ENCODE peak calls at places on chromosome 19, in five cellular contexts. V is body of pancreas; Q is heart right ventricle; M is naive thymus-derived CD4-positive, alpha-beta T cell; N is SK-N-MC. G is an unnamed sample. For H3K36me3, the result is how much of the 10 kb centered on the place peaks cover.

GRCh38 chr19:52923782-52924593 is 760 bp upstream of the ZNF888 start:
- DNase-seq in M (no peak), Q (peak), N (no peak), V (peak), G (peak)

GRCh38 chr19:51803965-51804364 is 9.0 kb downstream of the FPR3 start:
- DNase-seq in M (no peak), Q (no peak), V (no peak), N (no peak), G (no peak)

GRCh38 chr19:29476528-29476927 is 49.3 kb upstream of the VSTM2B start:
- DNase-seq in M (no peak), N (no peak), Q (no peak), V (no peak), G (no peak)

GRCh38 chr19:41175825-41176734 is 16.9 kb upstream of the CYP2S1 start:
- DNase-seq in M (peak), Q (no peak), V (peak), N (no peak), G (peak)

GRCh38 chr19:40750035-40750284 is 317 bp downstream of the ACTMAP start:
- DNase-seq in N (no peak), M (no peak), Q (no peak), V (no peak), G (no peak)

GRCh38 chr19:48624791-48625723 is 5.8 kb downstream of the SPHK2 start:
- DNase-seq in Q (no peak), M (no peak), N (no peak), V (no peak), G (no peak)

GRCh38 chr19:37770985-37771384 is 8.4 kb downstream of the ZNF573 start:
- DNase-seq in M (no peak), V (no peak), Q (no peak), N (no peak), G (no peak)

GRCh38 chr19:30473334-30473867 is 101.2 kb downstream of the ZNF536 start:
- DNase-seq in Q (no peak), V (no peak), N (no peak), M (no peak), G (no peak)

GRCh38 chr19:48728882-48729645 is 9.5 kb upstream of the MAMSTR start:
- DNase-seq in M (no peak), Q (no peak), N (no peak), V (no peak), G (no peak)

GRCh38 chr19:27865927-27866777 is 1346.8 kb downstream of the UQCRFS1 start:
- DNase-seq in M (no peak), Q (no peak), V (no peak), N (no peak), G (no peak)

GRCh38 chr19:37074819-37075362 is 3.3 kb upstream of the ZNF420 start:
- DNase-seq in N (no peak), Q (no peak), M (no peak), V (no peak), G (no peak)

GRCh38 chr19:6354098-6354674 is 7.1 kb upstream of the CLPP start:
- DNase-seq in Q (no peak), V (no peak), M (no peak), N (no peak), G (no peak)

GRCh38 chr19:30361721-30362120 is 10.5 kb upstream of the ZNF536 start:
- DNase-seq in M (no peak), V (no peak), Q (no peak), N (no peak), G (no peak)

GRCh38 chr19:29329460-29330134 is 116.6 kb upstream of the UQCRFS1 start:
- DNase-seq in N (peak), V (no peak), Q (no peak), M (no peak), G (no peak)

GRCh38 chr19:38667552-38668205 is 20.2 kb downstream of the ACTN4 start:
- DNase-seq in Q (no peak), N (no peak), M (no peak), V (no peak), G (no peak)

GRCh38 chr19:29667390-29667783 is 2.1 kb downstream of the PLEKHF1 start:
- DNase-seq in N (no peak), V (no peak), M (no peak), Q (no peak), G (no peak)

GRCh38 chr19:45954132-45954531 is 19.5 kb downstream of the NOVA2 start:
- DNase-seq in Q (no peak), V (no peak), N (no peak), M (no peak), G (no peak)

GRCh38 chr19:46159893-46160775 is 12.1 kb downstream of the IGFL2 start:
- DNase-seq in Q (no peak), V (no peak), N (no peak), M (no peak), G (no peak)

GRCh38 chr19:41695745-41696144 is 7.7 kb upstream of the CEACAM7 start:
- DNase-seq in Q (no peak), V (no peak), N (no peak), M (no peak), G (no peak)

GRCh38 chr19:48445256-48445605 is 552 bp upstream of the GRWD1 start:
- DNase-seq in V (peak), N (peak), M (no peak), Q (no peak), G (peak)

GRCh38 chr19:30712428-30713151 is 340.4 kb downstream of the ZNF536 start:
- DNase-seq in Q (no peak), M (no peak), V (no peak), N (no peak), G (no peak)

DNA sequence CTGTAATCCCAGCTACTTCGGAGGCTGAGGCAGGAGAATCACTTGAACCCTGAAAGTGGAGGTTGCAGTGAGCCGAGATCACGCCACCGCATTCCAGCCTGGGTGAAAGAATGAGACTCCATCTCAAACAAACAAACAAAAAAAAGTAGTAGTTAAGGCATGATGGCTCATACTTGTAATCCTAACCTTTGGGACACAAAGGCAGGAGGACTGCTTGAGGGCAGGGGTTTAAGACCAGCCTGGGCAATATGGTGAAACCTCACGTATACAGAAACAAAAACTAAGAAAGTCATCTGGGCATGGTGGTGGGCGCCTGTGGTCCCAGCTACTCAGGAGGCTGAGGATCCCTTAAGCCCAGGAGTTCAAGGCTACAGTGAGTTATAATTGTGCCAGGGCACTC is 1.8 kb downstream of the DNMT1 start:
- DNase-seq in N (no peak), Q (no peak), V (no peak), M (no peak), G (no peak)
- H3K4me3 ChIP-seq in N (peak), Q (no peak), V (no peak), M (no peak), G (no peak)

DNA sequence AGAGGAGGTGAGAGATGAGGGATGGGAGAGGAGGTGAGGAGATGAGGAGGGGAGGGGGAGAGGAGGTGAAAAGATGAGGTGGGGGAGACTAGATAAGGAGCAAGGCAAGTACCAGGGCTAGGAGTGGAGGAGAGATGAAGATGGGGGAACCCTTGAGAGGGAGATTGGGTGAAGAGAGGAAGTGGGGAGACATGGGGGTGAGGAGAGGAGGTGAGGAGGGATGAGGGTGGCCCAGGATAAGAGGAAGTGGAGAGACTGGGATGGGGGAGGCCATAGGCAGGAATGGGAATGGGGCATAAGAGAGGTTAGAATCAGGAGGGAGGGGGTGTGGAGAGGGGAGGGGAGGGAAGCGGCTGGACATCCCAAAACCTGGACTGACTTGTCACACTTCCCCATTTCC is 16.7 kb upstream of the EMC10 start:
- DNase-seq in N (no peak), V (no peak), Q (no peak), M (no peak), G (no peak)
- H3K36me3 ChIP-seq in N (under half), V (under half), Q (under half), M (under half), G (under half)

GRCh38 chr19:16896913-16897571 is 8.2 kb downstream of the F2RL3 start:
- DNase-seq in V (peak), N (peak), Q (peak), M (peak), G (peak)

GRCh38 chr19:16896098-16896912 is 7.5 kb downstream of the F2RL3 start:
- DNase-seq in N (no peak), V (no peak), Q (no peak), M (peak), G (no peak)

GRCh38 chr19:16893686-16893990 is 4.8 kb downstream of the F2RL3 start:
- DNase-seq in M (no peak), V (no peak), N (no peak), Q (no peak), G (no peak)

GRCh38 chr19:16894080-16894479 is 5.3 kb downstream of the F2RL3 start:
- DNase-seq in M (no peak), V (no peak), N (no peak), Q (no peak), G (no peak)

DNA sequence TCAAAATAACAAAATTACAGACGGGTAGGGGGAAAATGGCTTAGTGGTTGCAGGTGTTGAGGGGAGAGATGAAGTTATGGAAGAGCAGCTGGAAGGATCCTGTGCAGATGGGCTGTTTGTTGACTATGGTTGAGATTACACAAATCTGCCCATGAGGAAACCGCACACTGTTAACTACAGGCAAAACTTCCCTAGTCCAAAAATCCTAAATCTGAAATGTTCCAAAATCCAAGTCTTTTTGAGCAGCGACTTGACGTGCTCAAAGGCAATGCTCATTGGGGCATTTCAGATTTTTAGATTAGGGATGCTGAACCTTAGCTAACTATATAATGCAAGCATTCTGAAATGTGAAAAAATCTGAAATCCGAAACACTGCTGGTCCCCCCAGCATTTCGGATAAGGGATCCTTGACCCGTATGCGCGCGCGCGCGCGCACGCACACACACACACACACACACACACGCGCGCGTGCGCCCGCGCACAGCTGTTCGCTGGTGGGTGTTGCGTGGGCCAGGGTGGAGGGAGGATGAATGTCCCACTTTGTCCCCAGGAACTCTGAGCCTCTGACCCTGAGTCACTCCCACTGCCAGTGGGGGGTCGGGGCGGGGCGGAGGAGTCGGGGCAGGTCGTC is 6.8 kb downstream of the F2RL3 start:
- DNase-seq in M (no peak), Q (no peak), N (no peak), V (no peak), G (no peak)
- H3K4me3 ChIP-seq in M (no peak), Q (peak), N (no peak), V (no peak), G (peak)

GRCh38 chr19:18141031-18141430 is 11.9 kb upstream of the PIK3R2 start:
- DNase-seq in M (no peak), N (no peak), Q (no peak), V (no peak), G (no peak)
- H3K36me3 ChIP-seq in M (under half), N (under half), Q (under half), V (under half), G (under half)

DNA sequence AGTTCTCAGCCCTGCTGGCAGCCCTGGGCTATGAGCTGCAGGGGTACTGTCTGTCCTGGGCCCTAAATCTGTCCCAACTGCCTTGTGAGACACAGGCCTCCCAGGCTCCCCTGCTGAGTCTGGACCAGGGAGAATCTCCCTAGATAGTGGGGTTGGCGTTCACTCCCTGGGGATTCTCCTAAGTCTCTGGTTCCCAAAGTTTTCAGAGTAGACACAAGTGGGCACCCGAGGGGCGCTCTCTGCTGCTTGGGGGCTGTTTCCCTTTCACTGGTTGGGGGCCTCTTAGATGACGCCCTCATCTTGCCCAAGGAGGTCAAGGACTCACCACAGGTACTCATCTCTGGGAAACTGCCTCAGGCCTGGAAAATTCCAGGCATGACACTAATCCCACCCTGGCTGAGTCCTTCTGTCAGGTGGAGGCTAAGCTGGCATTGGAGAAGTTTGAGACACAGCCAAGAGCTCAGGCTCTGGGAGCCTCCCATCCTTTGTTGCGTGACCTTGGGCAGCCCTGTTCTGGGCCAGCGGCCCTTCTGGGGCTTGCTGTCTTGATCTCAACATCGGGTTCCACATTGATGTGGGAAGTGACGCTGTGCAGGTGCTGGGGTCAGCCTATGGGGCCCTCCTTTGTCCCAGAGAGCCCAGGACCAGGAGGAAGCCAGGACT is 3.9 kb downstream of the RPL18A start:
- DNase-seq in V (no peak), N (no peak), Q (no peak), M (no peak), G (no peak)
- H3K4me3 ChIP-seq in V (no peak), N (no peak), Q (no peak), M (no peak), G (no peak)

GRCh38 chr19:3975637-3976087 is 4.8 kb upstream of the DAPK3 start:
- DNase-seq in M (no peak), V (no peak), Q (no peak), N (no peak), G (no peak)

GRCh38 chr19:3975144-3975543 is 4.2 kb upstream of the DAPK3 start:
- DNase-seq in N (no peak), Q (no peak), M (no peak), V (no peak), G (no peak)

GRCh38 chr19:3978145-3978544 is 7.1 kb downstream of the EEF2 start:
- DNase-seq in M (no peak), Q (no peak), V (no peak), N (no peak), G (no peak)

GRCh38 chr19:3977242-3978143 is 6.6 kb upstream of the DAPK3 start:
- DNase-seq in N (no peak), Q (no peak), V (no peak), M (no peak), G (peak)

DNA sequence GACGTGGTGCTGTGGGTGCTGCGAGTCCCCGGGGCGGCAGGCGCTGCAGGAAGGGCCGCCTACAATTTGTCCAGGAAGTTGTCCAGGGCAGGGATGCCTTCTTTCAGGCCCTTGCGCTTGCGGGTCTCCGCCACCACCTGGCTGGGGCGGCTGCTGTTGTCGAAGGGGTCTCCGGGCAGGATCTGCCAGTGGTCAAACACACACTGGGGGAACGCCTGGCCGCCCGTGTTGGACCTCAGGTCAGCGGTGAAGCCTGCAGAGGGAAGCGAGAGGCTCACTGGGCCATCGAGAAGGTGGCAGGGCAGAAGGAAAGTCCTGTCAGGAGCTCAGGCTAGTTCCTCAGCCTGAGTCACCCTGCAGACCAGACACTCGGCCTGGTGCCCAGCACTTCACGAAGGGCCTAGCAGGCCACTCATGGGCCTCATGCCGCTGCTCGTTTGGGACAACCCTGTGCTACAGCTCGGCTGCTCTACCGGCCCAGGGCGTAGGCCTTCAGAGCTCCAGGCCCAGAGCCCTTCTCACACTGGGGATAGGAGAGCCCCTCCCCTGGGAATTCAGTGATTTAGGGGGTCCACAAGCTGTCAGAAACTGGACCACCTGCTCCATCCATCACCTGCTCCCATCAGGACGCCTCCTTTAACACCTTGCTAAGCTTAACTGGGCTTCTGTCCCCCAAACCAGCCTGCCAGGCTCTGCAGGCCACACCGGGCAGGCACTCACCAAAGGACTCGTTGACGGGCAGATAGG is 5.8 kb upstream of the DAPK3 start:
- DNase-seq in V (peak), Q (no peak), M (no peak), N (no peak), G (no peak)
- H3K36me3 ChIP-seq in V (under half), Q (half or more), M (under half), N (half or more), G (under half)

DNA sequence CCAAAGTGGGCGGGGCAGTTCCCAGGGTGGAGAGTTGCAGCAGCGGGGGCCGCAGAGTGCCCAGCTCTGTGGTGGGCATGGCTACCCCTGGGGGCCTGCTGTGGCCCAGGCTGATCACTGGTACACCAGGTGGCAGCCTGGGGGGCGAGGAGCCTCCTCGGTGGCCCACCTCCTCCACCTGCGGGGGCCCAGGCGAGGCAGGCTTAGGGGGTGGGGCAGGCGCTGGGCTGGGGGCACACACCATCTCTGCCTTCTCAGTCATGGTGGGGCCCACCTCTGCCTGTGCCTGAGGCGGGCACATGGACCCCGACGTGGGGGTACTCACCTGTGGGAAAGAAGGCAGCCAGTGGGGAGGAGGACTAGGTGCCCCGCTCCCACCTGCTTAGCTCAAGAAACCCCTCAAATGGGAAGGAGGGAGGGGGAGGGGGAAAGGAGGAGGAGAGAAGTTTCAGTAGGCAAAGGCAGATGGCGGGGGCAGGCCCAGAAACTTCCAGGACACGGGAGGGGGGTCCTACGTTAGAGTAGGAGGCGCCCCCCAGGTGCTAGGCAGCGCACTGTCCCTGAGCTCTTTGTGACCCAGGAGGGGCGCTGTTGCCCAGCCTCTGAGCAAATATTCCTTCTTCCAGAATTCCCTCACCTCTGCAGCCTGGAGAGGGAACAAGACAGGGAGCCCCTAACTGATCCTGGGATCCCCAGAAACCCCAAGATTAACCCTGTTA is 1.6 kb downstream of the LYL1 start:
- DNase-seq in Q (no peak), V (no peak), M (no peak), N (no peak), G (peak)
- H3K4me3 ChIP-seq in Q (peak), V (no peak), M (peak), N (no peak), G (no peak)

GRCh38 chr19:7456964-7457541 is 31.8 kb downstream of the PEX11G start:
- DNase-seq in Q (no peak), V (no peak), M (no peak), N (no peak), G (no peak)

GRCh38 chr19:7450243-7451223 is 38.3 kb downstream of the PEX11G start:
- DNase-seq in M (no peak), N (peak), V (no peak), Q (no peak), G (no peak)

GRCh38 chr19:7458675-7459074 is 30.2 kb downstream of the PEX11G start:
- DNase-seq in Q (no peak), N (no peak), M (no peak), V (no peak), G (no peak)

GRCh38 chr19:7455600-7456296 is 33.1 kb downstream of the PEX11G start:
- DNase-seq in Q (no peak), V (no peak), M (no peak), N (no peak), G (no peak)

DNA sequence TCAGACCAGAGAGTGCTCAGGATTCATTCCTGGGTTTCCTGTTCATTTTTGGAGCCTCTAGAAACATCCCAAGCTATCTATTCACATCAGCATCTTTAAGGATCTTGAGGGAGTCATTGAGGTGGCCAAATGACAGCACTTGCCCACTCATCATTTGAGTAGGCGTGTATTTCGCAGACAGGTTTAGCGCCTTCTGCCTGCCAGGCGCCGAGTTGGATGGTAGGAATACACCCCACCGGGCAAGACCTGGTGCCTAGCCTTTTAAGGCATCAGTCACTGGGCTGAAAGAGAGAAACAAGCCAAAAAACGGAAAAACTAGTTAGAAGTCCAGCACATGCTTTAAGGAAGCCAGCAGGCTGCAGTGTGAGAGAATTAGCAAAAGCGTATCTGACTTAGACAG is 33.8 kb downstream of the PEX11G start:
- DNase-seq in N (no peak), M (no peak), V (no peak), Q (no peak), G (no peak)
- H3K36me3 ChIP-seq in N (under half), M (half or more), V (under half), Q (under half), G (under half)

GRCh38 chr19:15252398-15253018 is 20.3 kb upstream of the EPHX3 start:
- DNase-seq in N (no peak), Q (no peak), M (no peak), V (no peak), G (no peak)
- H3K4me3 ChIP-seq in N (no peak), Q (no peak), M (no peak), V (no peak), G (no peak)

G was measured in uterus.